ENCODE peak calls at places on chromosome X, in eight cellular contexts. H, B, J, Q, W, K, V and E are unnamed samples. For H3K9me3, the result is how much of the 10 kb centered on the place peaks cover.

GRCh38 chrX:118718737-118719136 is 8.7 kb upstream of the IL13RA1 start:
- DNase-seq in Q (no peak), W (no peak), J (no peak), B (no peak), H (no peak), K (no peak), V (no peak), E (peak)

GRCh38 chrX:72029473-72030411 is 102.0 kb downstream of the RTL5 start:
- DNase-seq in J (peak), Q (no peak), V (peak), B (no peak), K (peak), W (no peak), H (peak), E (no peak)

GRCh38 chrX:103565197-103565596 is 20.1 kb upstream of the TCEAL4 start:
- DNase-seq in Q (no peak), H (peak), B (no peak), K (no peak), J (peak), W (no peak), V (no peak), E (no peak)

GRCh38 chrX:134369576-134369975 is 90.4 kb upstream of the HPRT1 start:
- DNase-seq in W (no peak), K (no peak), H (no peak), Q (peak), V (no peak), B (no peak), J (no peak), E (no peak)

GRCh38 chrX:41238543-41238942 is 95.4 kb upstream of the DDX3X start:
- DNase-seq in H (peak), J (peak), K (no peak), W (no peak), Q (no peak), V (no peak), B (no peak), E (no peak)

GRCh38 chrX:120402363-120402762 is 40.5 kb downstream of the ATP1B4 start:
- DNase-seq in J (no peak), Q (no peak), V (no peak), W (no peak), B (no peak), H (no peak), K (no peak), E (no peak)

GRCh38 chrX:119853449-119853848 is 686 bp upstream of the UPF3B start:
- DNase-seq in W (no peak), J (peak), V (no peak), H (peak), K (no peak), B (no peak), Q (no peak), E (no peak)

GRCh38 chrX:13721371-13721770 is 13.0 kb downstream of the TRAPPC2 start:
- DNase-seq in Q (no peak), B (no peak), J (no peak), K (no peak), W (no peak), V (no peak), H (no peak), E (no peak)

GRCh38 chrX:43949669-43950068 is 23.5 kb downstream of the NDP start:
- DNase-seq in Q (peak), J (peak), B (peak), W (no peak), K (no peak), H (no peak), V (peak), E (no peak)

DNA sequence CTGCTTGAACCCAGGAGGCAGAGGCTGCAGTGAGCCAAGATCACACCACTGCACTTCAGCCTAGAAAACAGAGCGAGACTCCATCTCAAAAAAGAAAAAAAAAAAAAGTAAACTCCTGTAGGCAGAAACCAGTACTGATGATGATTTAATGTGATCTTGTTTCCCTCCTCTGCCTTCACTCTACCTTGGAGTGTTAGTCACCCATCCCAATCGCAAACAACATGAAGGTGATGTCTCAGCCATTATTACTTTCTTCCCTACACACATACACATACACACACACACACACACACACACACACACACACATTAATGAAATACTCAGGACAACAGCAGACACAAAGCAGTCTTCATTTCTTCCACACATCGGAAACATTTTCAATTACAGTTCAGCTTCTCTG is 15.6 kb downstream of the XKRX start:
- DNase-seq in H (no peak), J (no peak), Q (no peak), W (no peak), V (no peak), K (no peak), B (no peak), E (no peak)
- H3K9me3 ChIP-seq in H (under half), J (under half), Q (under half), W (under half), V (under half), K (under half), B (under half), E (under half)

DNA sequence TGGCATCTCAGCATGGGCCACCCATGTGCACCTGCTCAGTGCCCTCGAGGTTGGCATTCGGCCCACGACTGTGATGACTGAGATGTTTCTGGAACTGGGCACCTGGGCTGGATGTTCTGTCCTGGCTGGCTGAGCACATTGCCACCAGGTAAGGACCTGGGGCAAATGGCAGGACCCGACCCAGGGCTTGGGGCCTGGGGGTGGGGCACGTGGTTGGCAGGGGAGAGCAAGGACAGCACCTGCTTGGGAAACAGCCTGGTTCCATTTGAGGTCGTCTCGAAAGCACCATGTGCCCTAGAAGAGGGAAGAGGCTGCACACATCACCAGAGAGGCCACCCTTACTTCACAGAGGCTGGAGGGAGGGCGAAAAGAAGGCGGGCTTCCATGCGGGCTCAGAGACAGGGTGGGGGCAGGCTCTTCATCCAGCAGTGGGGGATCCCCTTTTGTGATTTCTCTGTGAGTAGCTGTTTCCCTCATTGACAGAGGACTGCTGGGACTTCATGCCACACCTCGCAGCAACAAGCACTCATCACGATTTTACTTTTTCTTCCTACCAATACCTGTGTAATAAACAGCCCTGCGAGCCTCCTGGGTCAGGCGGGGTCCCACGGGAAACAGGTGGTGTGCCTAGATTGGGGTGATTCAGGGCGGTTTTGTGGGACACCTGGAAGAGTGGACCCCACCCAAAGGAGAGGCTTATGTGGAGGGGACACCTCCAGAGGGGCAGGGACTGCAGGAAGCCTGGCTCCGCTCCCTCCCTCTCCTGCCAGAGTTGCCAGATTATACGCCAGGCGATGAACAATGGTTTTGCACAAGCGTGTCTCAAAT is 12.0 kb downstream of the TMEM187 start:
- DNase-seq in H (no peak), W (no peak), K (no peak), B (peak), V (peak), J (no peak), Q (no peak), E (no peak)
- H3K4me3 ChIP-seq in H (no peak), W (no peak), K (no peak), B (no peak), V (no peak), J (no peak), Q (no peak), E (no peak)

DNA sequence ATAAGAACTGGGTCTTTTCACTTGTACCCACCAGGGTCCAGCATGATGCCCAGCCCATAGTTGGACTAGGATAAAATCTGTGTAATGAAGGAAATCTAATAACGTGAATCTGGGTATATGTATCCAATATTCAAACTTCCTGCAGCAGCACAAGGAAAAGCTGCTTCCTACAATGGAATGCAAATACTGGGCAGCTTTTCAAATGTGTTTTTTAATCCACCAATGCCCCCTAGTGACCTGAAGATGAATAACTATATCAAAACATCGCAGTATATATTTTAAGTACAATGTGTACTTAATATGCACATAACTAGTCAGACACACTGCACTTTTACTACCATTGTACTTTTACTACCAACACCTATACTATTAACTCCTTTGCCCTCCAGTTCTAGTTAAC is 5.3 kb downstream of the APOO start:
- DNase-seq in W (no peak), B (peak), V (no peak), Q (peak), J (peak), H (peak), K (no peak), E (peak)
- H3K27ac ChIP-seq in W (peak), B (no peak), V (peak), Q (no peak), J (peak), H (peak), K (no peak), E (no peak)

GRCh38 chrX:47447607-47448006 is 35.4 kb downstream of the ZNF41 start:
- DNase-seq in H (no peak), B (no peak), Q (no peak), V (no peak), K (no peak), J (no peak), W (no peak), E (no peak)
- H3K9me3 ChIP-seq in H (under half), B (under half), Q (under half), V (under half), K (under half), J (under half), W (under half), E (under half)

GRCh38 chrX:74422029-74422352 is 698 bp downstream of the SLC16A2 start:
- DNase-seq in Q (no peak), K (no peak), H (no peak), B (no peak), W (peak), J (no peak), V (no peak), E (no peak)
- H3K4me3 ChIP-seq in Q (no peak), K (peak), H (peak), B (no peak), W (peak), J (peak), V (peak), E (no peak)

GRCh38 chrX:49701948-49702347 is 6.2 kb upstream of the PAGE1 start:
- DNase-seq in B (no peak), K (no peak), H (no peak), J (no peak), W (no peak), Q (no peak), V (no peak), E (no peak)

GRCh38 chrX:49710744-49711319 is 15.0 kb upstream of the PAGE1 start:
- DNase-seq in W (no peak), B (no peak), Q (no peak), V (no peak), J (no peak), K (no peak), H (no peak), E (no peak)

GRCh38 chrX:49701323-49701722 is 5.5 kb upstream of the PAGE1 start:
- DNase-seq in K (no peak), H (no peak), W (no peak), Q (no peak), J (no peak), B (no peak), V (no peak), E (no peak)

DNA sequence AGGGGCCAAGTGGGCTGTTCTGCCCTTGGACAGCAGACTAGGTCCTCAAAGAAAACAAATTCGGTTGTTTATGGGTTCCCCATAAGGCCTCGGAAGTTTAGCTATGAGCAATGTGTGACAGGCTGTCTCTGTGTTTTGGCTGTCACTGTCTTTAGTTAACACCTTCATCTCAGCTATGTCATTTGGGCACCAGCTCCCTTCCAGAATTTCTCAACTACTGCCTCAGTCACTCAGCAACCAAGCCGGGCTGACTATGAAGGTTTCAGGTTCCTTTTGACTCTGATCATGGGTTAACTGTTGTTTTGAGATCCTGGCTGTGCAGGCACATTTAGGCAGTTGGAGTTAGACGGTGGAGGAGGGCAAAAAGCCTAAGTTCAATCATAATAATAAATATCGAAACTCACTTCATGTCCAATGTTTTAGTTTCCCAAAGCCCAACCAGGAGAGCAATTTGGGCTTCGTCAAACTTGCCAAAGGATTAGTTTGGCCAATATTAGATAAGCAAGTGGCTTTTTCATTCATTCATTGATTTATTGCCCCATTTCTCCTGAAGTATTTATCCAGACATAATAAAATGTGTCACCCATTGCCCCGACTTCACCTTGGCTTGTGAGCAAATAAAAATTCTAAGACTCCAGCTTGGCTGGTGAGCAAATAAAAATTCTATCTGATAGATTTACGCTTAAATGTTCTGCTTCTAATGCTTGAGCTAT is 9.1 kb upstream of the PAGE1 start:
- DNase-seq in V (no peak), H (no peak), K (no peak), W (no peak), Q (no peak), J (no peak), B (no peak), E (no peak)
- H3K27ac ChIP-seq in V (no peak), H (no peak), K (no peak), W (no peak), Q (no peak), J (no peak), B (no peak), E (no peak)